ENCODE peak calls at places on chromosomes 2 and 18, in six cellular contexts. A is hepatocyte, B is GM12865, U is psoas muscle, S is AG09309, D is mesendoderm. W is an unnamed sample.

GRCh38 chr2:643761-644160 is 33.4 kb downstream of the TMEM18 start:
- DNase-seq in S (no peak), B (no peak), A (no peak), U (no peak), D (no peak), W (no peak)

GRCh38 chr18:47749195-47749973 is 181.1 kb downstream of the SMAD2 start:
- DNase-seq in D (peak; percentile 62), U (peak; percentile 88), B (peak; percentile 74), A (peak; percentile 90), S (peak; percentile 5), W (peak; percentile 5)

GRCh38 chr2:162072181-162072702 is 1.8 kb downstream of the DPP4 start:
- DNase-seq in S (peak; percentile 59), U (no peak), B (peak; percentile 38), A (no peak), D (no peak), W (no peak)

GRCh38 chr2:7209776-7210555 is 292.8 kb downstream of the RNF144A start:
- DNase-seq in A (no peak), U (no peak), S (no peak), D (no peak), B (no peak), W (peak; percentile 4)

GRCh38 chr2:96864343-96865091 is 5.4 kb downstream of the SEMA4C start:
- DNase-seq in A (no peak), B (no peak), D (no peak), S (no peak), U (peak; percentile 47), W (no peak)

GRCh38 chr2:236298924-236299475 is 34.8 kb upstream of the ASB18 start:
- DNase-seq in D (no peak), A (no peak), S (no peak), B (no peak), U (no peak), W (no peak)

GRCh38 chr2:107719141-107719540 is 107.6 kb upstream of the RGPD4 start:
- DNase-seq in D (no peak), S (no peak), B (no peak), A (no peak), U (no peak), W (no peak)

GRCh38 chr2:28662468-28663095 is 89.0 kb upstream of the PPP1CB start:
- DNase-seq in S (no peak), B (no peak), D (no peak), U (no peak), A (peak; percentile 71), W (peak; percentile 56)

GRCh38 chr2:215695876-215696275 is 260.0 kb upstream of the FN1 start:
- DNase-seq in A (no peak), S (no peak), U (no peak), B (no peak), D (no peak), W (no peak)

GRCh38 chr18:50987261-50987660 is 19.4 kb downstream of the ELAC1 start:
- DNase-seq in U (no peak), A (no peak), B (no peak), D (no peak), S (no peak), W (no peak)

GRCh38 chr2:198116652-198117175 is 312.3 kb downstream of the PLCL1 start:
- DNase-seq in B (no peak), S (peak; percentile 3), A (peak; percentile 7), D (no peak), U (no peak), W (peak; percentile 40)

GRCh38 chr2:169980643-169981042 is 153.4 kb downstream of the UBR3 start:
- DNase-seq in D (no peak), B (no peak), S (no peak), U (no peak), A (no peak), W (no peak)

GRCh38 chr2:16476866-16477265 is 188.8 kb downstream of the CYRIA start:
- DNase-seq in A (no peak), S (no peak), B (no peak), D (no peak), U (no peak), W (no peak)

GRCh38 chr2:28736034-28736433 is 15.6 kb upstream of the PPP1CB start:
- DNase-seq in S (no peak), A (no peak), D (no peak), B (no peak), U (peak; percentile 89), W (no peak)

GRCh38 chr2:2901384-2902345 is 476.0 kb downstream of the EIPR1 start:
- DNase-seq in A (no peak), D (no peak), B (peak; percentile 57), S (no peak), U (no peak), W (no peak)

GRCh38 chr2:230996661-230997060 is 740 bp downstream of the SPATA3 start:
- DNase-seq in D (no peak), U (no peak), A (no peak), S (no peak), B (no peak), W (no peak)

GRCh38 chr2:197168705-197169104 is 141.9 kb downstream of the ANKRD44 start:
- DNase-seq in S (no peak), D (peak; percentile 87), A (peak; percentile 75), U (peak; percentile 57), B (peak; percentile 82), W (no peak)

GRCh38 chr2:233100192-233100998 is 40.3 kb downstream of the INPP5D start:
- DNase-seq in A (no peak), S (no peak), U (no peak), B (peak; percentile 92), D (peak; percentile 21), W (no peak)

GRCh38 chr2:73111300-73112025 is 1.3 kb downstream of the RAB11FIP5 start:
- DNase-seq in B (no peak), U (no peak), A (peak; percentile 65), S (no peak), D (peak; percentile 88), W (no peak)
- H3K4me3 ChIP-seq in B (no peak overlapping the region), U (peak overlapping the region; percentile 97), A (peak overlapping the region; percentile 100), S (peak overlapping the region; percentile 89), D (peak overlapping the region; percentile 6), W (peak overlapping the region; percentile 76)

GRCh38 chr2:136021976-136022375 is 36.5 kb upstream of the DARS1 start:
- DNase-seq in U (no peak), D (no peak), A (no peak), B (no peak), S (no peak), W (no peak)
- H3K4me3 ChIP-seq in U (no peak overlapping the region), D (no peak overlapping the region), A (no peak overlapping the region), B (no peak overlapping the region), S (no peak overlapping the region), W (no peak overlapping the region)

DNA sequence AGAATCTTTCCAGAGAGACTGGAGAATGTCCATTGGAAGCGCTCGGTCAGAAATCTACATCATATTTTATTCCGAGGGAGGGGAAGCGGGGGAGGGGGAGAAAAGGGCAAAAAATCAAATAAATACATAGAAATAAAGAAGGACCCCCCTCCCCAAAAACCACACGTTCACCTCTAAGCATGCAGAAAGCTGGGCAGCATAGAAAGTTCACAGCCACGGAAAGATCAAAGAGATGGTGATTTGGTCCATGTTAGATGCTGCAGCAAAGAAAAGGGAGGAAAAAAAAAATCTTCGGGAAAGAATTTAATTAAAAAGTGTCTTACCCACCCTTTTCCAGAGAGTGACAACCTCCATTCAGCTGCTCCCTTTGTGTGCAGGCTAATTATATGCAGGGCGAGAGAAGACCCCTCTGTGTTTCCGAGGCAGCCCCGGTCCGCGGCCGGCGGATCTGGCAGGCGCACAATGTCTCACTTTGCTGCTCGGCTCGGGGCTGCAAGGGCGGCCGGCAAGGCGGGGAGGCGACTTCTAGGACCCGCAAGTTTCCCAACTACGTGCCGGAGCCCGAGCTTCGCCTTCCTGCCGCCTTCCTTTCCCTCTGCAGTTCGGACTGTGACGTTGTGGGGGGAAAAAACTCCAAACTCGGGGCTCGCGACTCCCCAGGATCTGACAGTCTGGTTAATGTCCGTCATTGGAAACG is 579 bp downstream of the LRRTM1 start:
- DNase-seq in U (peak; percentile 41), A (no peak), B (no peak), S (no peak), D (peak; percentile 56), W (no peak)
- H3K4me3 ChIP-seq in U (peak overlapping the region; percentile 49), A (peak overlapping the region; percentile 79), B (no peak overlapping the region), S (no peak overlapping the region), D (peak overlapping the region; percentile 49), W (peak overlapping the region; percentile 34)

DNA sequence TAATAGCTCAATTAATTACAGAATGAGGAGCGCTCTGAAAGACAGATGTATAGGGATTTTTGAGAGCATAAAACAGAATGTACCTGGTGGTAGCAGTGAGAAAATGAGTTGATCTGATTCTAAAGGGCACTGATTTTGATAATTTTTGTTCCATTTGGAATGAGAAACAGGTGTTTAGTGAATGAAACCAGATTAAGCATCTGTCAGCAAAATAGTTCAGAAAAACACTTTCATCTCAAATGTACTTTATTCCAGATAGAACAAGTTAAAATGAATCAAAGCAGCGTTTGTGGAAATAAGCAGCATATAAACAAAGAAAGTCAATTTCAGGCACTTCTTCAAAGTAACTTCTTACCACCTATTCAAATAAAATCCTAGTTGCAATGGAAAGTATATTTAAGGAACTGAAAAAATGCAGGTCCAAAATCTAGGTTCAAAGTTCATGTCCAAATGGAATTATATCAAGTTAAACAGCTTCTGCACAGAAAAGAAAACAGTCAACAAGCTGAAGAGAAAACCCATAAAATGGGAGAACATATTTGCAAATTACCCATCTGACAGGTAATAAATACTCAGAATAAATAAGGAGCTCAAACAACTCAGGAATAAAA is 11.9 kb upstream of the REG3A start:
- DNase-seq in A (no peak), U (no peak), B (no peak), S (no peak), D (no peak), W (no peak)
- H3K4me3 ChIP-seq in A (no peak overlapping the region), U (no peak overlapping the region), B (no peak overlapping the region), S (no peak overlapping the region), D (no peak overlapping the region), W (no peak overlapping the region)

W was measured in skeletal muscle cell.